ENCODE peak calls at places on chromosomes 12 and 14, in ten cellular contexts. Z is left ventricle myocardium superior; D is stromal cell of bone marrow; A is activated T-cell treated with anti-CD3 and anti-CD28 coated beads, Interleukin-2, amount 50 U/mL, for 72 hours; F is AG09319; J is posterior cingulate gyrus; M is dermis blood vessel endothelial cell; Q is right cardiac atrium; L is suprapubic skin; H is ELR. T is an unnamed sample.

GRCh38 chr14:60775296-60775695 is 40.7 kb downstream of the MNAT1 start:
- DNase-seq in A (no peak), Z (no peak), H (peak; percentile 90), F (no peak), Q (no peak), D (no peak), M (peak; percentile 57), J (no peak), L (no peak), T (no peak)

GRCh38 chr14:100979780-100980179 is 76.3 kb upstream of the RTL1 start:
- DNase-seq in J (no peak), D (peak; percentile 25), L (no peak), A (no peak), Q (no peak), H (peak; percentile 90), M (peak; percentile 17), Z (no peak), F (peak; percentile 11), T (no peak)

GRCh38 chr14:62428429-62429203 is 616.6 kb downstream of the KCNH5 start:
- DNase-seq in F (no peak), M (peak; percentile 62), A (no peak), D (no peak), H (peak; percentile 67), Q (no peak), L (no peak), J (no peak), Z (no peak), T (no peak)

GRCh38 chr12:58363971-58364370 is 422.6 kb downstream of the ATP23 start:
- DNase-seq in Z (no peak), J (no peak), D (no peak), Q (no peak), L (no peak), M (no peak), H (no peak), F (peak; percentile 36), A (no peak), T (no peak)

GRCh38 chr14:49594347-49595089 is 4.2 kb upstream of the LRR1 start:
- DNase-seq in A (no peak), Z (no peak), D (peak; percentile 36), J (no peak), L (no peak), Q (no peak), M (peak; percentile 74), H (peak; percentile 52), F (no peak), T (no peak)

GRCh38 chr14:49089078-49089477 is 497.1 kb downstream of the RPS29 start:
- DNase-seq in H (no peak), M (no peak), J (no peak), F (no peak), Q (no peak), Z (no peak), D (no peak), A (no peak), L (no peak), T (no peak)

GRCh38 chr14:33567736-33568124 is 383.1 kb downstream of the EGLN3 start:
- DNase-seq in J (no peak), M (peak; percentile 82), Q (no peak), D (no peak), Z (no peak), A (no peak), F (no peak), L (no peak), H (peak; percentile 70), T (no peak)

GRCh38 chr12:96132819-96133218 is 61.4 kb upstream of the ELK3 start:
- DNase-seq in L (no peak), M (peak; percentile 71), Z (no peak), D (no peak), A (no peak), Q (no peak), J (no peak), F (no peak), H (peak; percentile 21), T (no peak)

GRCh38 chr12:86158956-86159355 is 97.2 kb downstream of the MGAT4C start:
- DNase-seq in H (peak; percentile 63), J (no peak), D (no peak), Z (no peak), L (no peak), M (no peak), A (no peak), Q (no peak), F (no peak), T (no peak)

GRCh38 chr14:81450100-81450531 is 50.0 kb upstream of the STON2 start:
- DNase-seq in J (no peak), A (no peak), Q (peak; percentile 73), D (no peak), Z (peak; percentile 76), L (no peak), H (no peak), M (no peak), F (no peak), T (no peak)

GRCh38 chr14:36726128-36726527 is 64.5 kb downstream of the PAX9 start:
- DNase-seq in A (no peak), Q (no peak), D (no peak), J (no peak), F (no peak), H (no peak), L (no peak), M (no peak), Z (no peak), T (no peak)

GRCh38 chr12:9040484-9041186 is 51.3 kb downstream of the KLRG1 start:
- DNase-seq in M (no peak), J (no peak), Q (no peak), Z (no peak), D (no peak), A (no peak), L (no peak), F (no peak), H (no peak), T (no peak)

GRCh38 chr12:108950991-108951739 is 69.7 kb downstream of the SVOP start:
- DNase-seq in D (peak; percentile 27), Z (peak; percentile 77), F (peak; percentile 23), A (peak; percentile 77), M (peak; percentile 86), L (peak; percentile 87), Q (peak; percentile 44), H (peak; percentile 71), J (peak; percentile 93), T (peak; percentile 17)

GRCh38 chr14:99252940-99253868 is 18.8 kb downstream of the BCL11B start:
- DNase-seq in J (peak; percentile 70), Q (no peak), D (no peak), A (peak; percentile 61), F (no peak), M (no peak), H (no peak), Z (no peak), L (no peak), T (no peak)

GRCh38 chr12:64884728-64885127 is 60.3 kb downstream of the TBC1D30 start:
- DNase-seq in J (no peak), A (no peak), Q (no peak), L (no peak), D (no peak), H (no peak), M (no peak), Z (no peak), F (no peak), T (no peak)

GRCh38 chr14:26856832-26857508 is 259.1 kb upstream of the NOVA1 start:
- DNase-seq in A (no peak), H (no peak), L (no peak), Q (no peak), Z (no peak), M (no peak), D (no peak), J (no peak), F (no peak), T (no peak)

GRCh38 chr14:30005114-30005698 is 77.6 kb upstream of the PRKD1 start:
- DNase-seq in D (peak; percentile 57), M (peak; percentile 75), F (peak; percentile 48), J (no peak), Z (no peak), A (no peak), H (peak; percentile 69), L (no peak), Q (no peak), T (no peak)

GRCh38 chr14:65019944-65020566 is 33.4 kb downstream of the FNTB start:
- DNase-seq in H (peak; percentile 90), M (peak; percentile 87), J (peak; percentile 87), F (peak; percentile 53), L (no peak), D (peak; percentile 67), Z (no peak), A (no peak), Q (no peak), T (no peak)

GRCh38 chr12:130920119-130920703 is 33.5 kb upstream of the ADGRD1 start:
- DNase-seq in H (no peak), L (no peak), M (no peak), Q (peak; percentile 35), Z (no peak), A (no peak), D (no peak), F (no peak), J (no peak), T (no peak)

GRCh38 chr14:100030441-100031153 is 34.6 kb upstream of the EVL start:
- DNase-seq in J (no peak), L (no peak), D (peak; percentile 79), Z (no peak), Q (no peak), A (no peak), F (peak; percentile 63), H (peak; percentile 95), M (peak; percentile 40), T (no peak)

GRCh38 chr14:59208224-59208814 is 19.9 kb downstream of the DAAM1 start:
- DNase-seq in H (peak; percentile 89), L (no peak), A (no peak), J (no peak), Q (no peak), F (no peak), D (peak; percentile 45), M (no peak), Z (no peak), T (no peak)

GRCh38 chr12:48280572-48280971 is 70.1 kb downstream of the ZNF641 start:
- DNase-seq in Q (no peak), L (no peak), J (no peak), D (no peak), Z (no peak), H (no peak), A (no peak), F (no peak), M (no peak), T (no peak)

T was measured in NK-92 treated with Interleukin-12 subunit alpha and Interleukin-12 subunit beta, amount 100 ng/mL, for 24 hours.